ENCODE peak calls at places on chromosomes 2 and 18, in four cellular contexts. X is Peyer's patch, E is cardiac fibroblast, Z is mammary epithelial cell. H is an unnamed sample.

GRCh38 chr2:39743170-39743851 is 35.7 kb downstream of the THUMPD2 start:
- DNase-seq in X (no peak), E (peak), Z (peak), H (no peak)

GRCh38 chr18:2302628-2303516 is 268.4 kb downstream of the METTL4 start:
- DNase-seq in X (no peak), E (peak), Z (peak), H (no peak)

GRCh38 chr2:203830294-203831055 is 37.1 kb upstream of the CTLA4 start:
- DNase-seq in X (no peak), E (no peak), Z (no peak), H (no peak)

GRCh38 chr2:195575879-195576391 is 81.1 kb upstream of the SLC39A10 start:
- DNase-seq in X (peak), E (peak), Z (peak), H (no peak)

GRCh38 chr2:54204476-54204875 is 51.6 kb downstream of the TSPYL6 start:
- DNase-seq in X (no peak), E (no peak), Z (no peak), H (no peak)

GRCh38 chr2:188776634-188777033 is 197.5 kb upstream of the COL3A1 start:
- DNase-seq in X (no peak), E (peak), Z (peak), H (no peak)

GRCh38 chr2:893311-893710 is 57.3 kb upstream of the SNTG2 start:
- DNase-seq in X (no peak), E (no peak), Z (no peak), H (peak)

GRCh38 chr18:21359746-21360145 is 117.7 kb downstream of the GREB1L start:
- DNase-seq in X (no peak), E (peak), Z (no peak), H (no peak)

GRCh38 chr2:235021752-235022151 is 69.9 kb downstream of the SH3BP4 start:
- DNase-seq in X (no peak), E (peak), Z (peak), H (no peak)

GRCh38 chr18:39199231-39199855 is 1633.7 kb upstream of the CELF4 start:
- DNase-seq in X (no peak), E (no peak), Z (no peak), H (no peak)

GRCh38 chr2:109373791-109374547 is 239.8 kb downstream of the SEPTIN10 start:
- DNase-seq in X (peak), E (no peak), Z (no peak), H (no peak)

GRCh38 chr2:224749136-224749535 is 33.0 kb upstream of the CCDC195 start:
- DNase-seq in X (no peak), E (no peak), Z (no peak), H (no peak)

GRCh38 chr2:201839727-201840126 is 33.4 kb downstream of the CDK15 start:
- DNase-seq in X (no peak), E (no peak), Z (no peak), H (no peak)

GRCh38 chr18:60846396-60846795 is 473.8 kb upstream of the MC4R start:
- DNase-seq in X (no peak), E (peak), Z (no peak), H (no peak)

GRCh38 chr2:30185175-30185574 is 38.4 kb downstream of the YPEL5 start:
- DNase-seq in X (no peak), E (peak), Z (peak), H (peak)

GRCh38 chr18:60235164-60235563 is 137.4 kb downstream of the MC4R start:
- DNase-seq in X (no peak), E (no peak), Z (no peak), H (no peak)

GRCh38 chr2:85887566-85888019 is 1.2 kb downstream of the ST3GAL5 start:
- DNase-seq in X (peak), E (peak), Z (peak), H (no peak)
- TF ChIP-seq CTCF in X (peak), E (peak), Z (no peak), H (peak)

GRCh38 chr2:182606728-182607681 is 109.1 kb upstream of the DNAJC10 start:
- DNase-seq in X (no peak), E (no peak), Z (no peak), H (no peak)
- H3K4me3 ChIP-seq in X (no peak), E (no peak), Z (no peak), H (no peak)

GRCh38 chr2:8421658-8422499 is 260.0 kb upstream of the ID2 start:
- DNase-seq in X (no peak), E (no peak), Z (no peak), H (no peak)
- TF ChIP-seq CTCF in X (no peak), E (no peak), Z (no peak), H (no peak)

DNA sequence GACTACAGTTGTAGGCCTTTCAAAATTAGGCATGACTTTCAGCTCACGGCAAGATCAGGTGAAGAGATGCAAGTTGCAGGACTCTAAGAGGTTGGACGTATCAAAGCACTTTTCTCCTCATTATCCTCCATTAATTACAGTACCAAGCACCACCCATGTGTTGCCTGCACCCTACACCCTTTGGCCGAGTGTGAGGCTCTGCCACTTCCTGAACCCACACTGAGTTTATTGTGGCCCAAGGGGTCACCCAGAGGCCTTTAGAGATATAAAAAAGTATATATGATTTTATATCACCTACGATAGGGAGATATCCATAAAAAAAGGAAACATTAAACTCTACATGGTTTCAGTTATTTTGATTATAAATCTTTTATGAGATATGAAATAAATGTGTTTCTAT is 2.8 kb downstream of the UGT1A8 start:
- DNase-seq in X (no peak), E (no peak), Z (no peak), H (no peak)
- H3K4me3 ChIP-seq in X (no peak), E (no peak), Z (no peak), H (no peak)

H was measured in LNCaP clone FGC.